ENCODE peak calls at places on chromosomes 2 and 18, in eight cellular contexts. S, V, X, B, T, Y, Q and J are unnamed samples.
A peak's percentile ranks its signal among the peaks of the same experiment; 100 is the strongest.

GRCh38 chr18:35508030-35508429 is 10.3 kb upstream of the INO80C start:
- DNase-seq in X (no peak), T (no peak), B (no peak), Y (no peak), S (no peak), Q (no peak), V (no peak), J (no peak)

GRCh38 chr2:108909917-108910515 is 79.0 kb downstream of the EDAR start:
- DNase-seq in V (peak; percentile 32), T (no peak), Q (no peak), S (no peak), Y (no peak), B (no peak), X (no peak), J (no peak)

GRCh38 chr18:74901347-74902169 is 303.9 kb downstream of the ZNF407 start:
- DNase-seq in Y (no peak), T (no peak), Q (no peak), S (no peak), X (no peak), B (no peak), V (no peak), J (no peak)

GRCh38 chr18:21484851-21485636 is 115.5 kb downstream of the ESCO1 start:
- DNase-seq in X (no peak), V (no peak), Q (no peak), T (no peak), Y (no peak), S (no peak), B (no peak), J (no peak)

GRCh38 chr2:102755284-102755683 is 6.5 kb upstream of the TMEM182 start:
- DNase-seq in B (no peak), S (no peak), X (no peak), T (no peak), V (no peak), Y (no peak), Q (no peak), J (no peak)

GRCh38 chr18:3508576-3509559 is 58.9 kb downstream of the TGIF1 start:
- DNase-seq in S (no peak), V (no peak), T (no peak), Q (peak; percentile 23), B (no peak), X (no peak), Y (no peak), J (no peak)

GRCh38 chr2:152743004-152743403 is 24.6 kb downstream of the ARL6IP6 start:
- DNase-seq in Y (peak; percentile 2), Q (no peak), T (no peak), S (peak; percentile 10), B (no peak), V (no peak), X (no peak), J (no peak)

GRCh38 chr2:135256531-135257258 is 204.6 kb downstream of the RAB3GAP1 start:
- DNase-seq in T (no peak), X (no peak), B (peak; percentile 7), S (no peak), V (no peak), Y (no peak), Q (no peak), J (no peak)

GRCh38 chr2:72562451-72563153 is 263.2 kb downstream of the EXOC6B start:
- DNase-seq in V (no peak), X (no peak), Q (no peak), B (no peak), S (no peak), T (no peak), Y (no peak), J (no peak)

GRCh38 chr2:111662039-111662740 is 221.8 kb downstream of the ANAPC1 start:
- DNase-seq in T (no peak), Y (no peak), X (no peak), Q (no peak), B (no peak), V (no peak), S (no peak), J (no peak)

GRCh38 chr2:198545411-198545810 is 741.0 kb downstream of the PLCL1 start:
- DNase-seq in Y (no peak), Q (no peak), T (no peak), X (no peak), B (no peak), V (no peak), S (no peak), J (no peak)

GRCh38 chr2:97664636-97664970 is 759 bp upstream of the ACTR1B start:
- DNase-seq in X (no peak), S (no peak), Y (no peak), B (no peak), Q (no peak), T (no peak), V (no peak), J (no peak)

GRCh38 chr2:32838418-32838817 is 108.3 kb upstream of the LTBP1 start:
- DNase-seq in X (no peak), S (no peak), Y (no peak), V (no peak), Q (no peak), T (no peak), B (no peak), J (no peak)

GRCh38 chr2:128307595-128307994 is 11.1 kb downstream of the HS6ST1 start:
- DNase-seq in B (no peak), Y (no peak), Q (no peak), T (no peak), S (no peak), X (no peak), V (peak; percentile 73), J (no peak)

GRCh38 chr2:96768083-96768561 is 7.4 kb downstream of the CNNM4 start:
- DNase-seq in Q (no peak), V (no peak), T (no peak), X (no peak), Y (no peak), B (no peak), S (peak; percentile 46), J (no peak)